ENCODE peak calls at places on chromosomes 1 and 21, in eight cellular contexts. K, I, J, D, X, T, S and N are unnamed samples.

GRCh38 chr1:44405041-44405803 is at the start of gene RNF220:
- DNase-seq in K (peak), I (peak), J (no peak), D (peak), X (peak), T (peak), S (peak), N (peak)

GRCh38 chr1:218588555-218589172 is 243.5 kb downstream of the TGFB2 start:
- DNase-seq in K (no peak), I (no peak), J (no peak), D (peak), X (peak), T (no peak), S (no peak), N (no peak)

GRCh38 chr1:197683895-197684553 is 91.3 kb downstream of the DENND1B start:
- DNase-seq in K (no peak), I (no peak), J (no peak), D (no peak), X (peak), T (no peak), S (no peak), N (no peak)

GRCh38 chr1:205800470-205800869 is 12.5 kb downstream of the SLC41A1 start:
- DNase-seq in K (no peak), I (peak), J (no peak), D (no peak), X (no peak), T (no peak), S (no peak), N (no peak)

GRCh38 chr1:65539272-65540131 is 119.0 kb downstream of the LEPR start:
- DNase-seq in K (no peak), I (no peak), J (no peak), D (no peak), X (no peak), T (no peak), S (no peak), N (no peak)

GRCh38 chr1:23403038-23403336 is 21.6 kb downstream of the TCEA3 start:
- DNase-seq in K (peak), I (no peak), J (no peak), D (peak), X (peak), T (no peak), S (peak), N (peak)

GRCh38 chr21:38725196-38726157 is 80.3 kb upstream of the ETS2 start:
- DNase-seq in K (no peak), I (no peak), J (no peak), D (no peak), X (no peak), T (no peak), S (no peak), N (no peak)

GRCh38 chr1:57782357-57782756 is 358.5 kb upstream of the DAB1 start:
- DNase-seq in K (no peak), I (no peak), J (no peak), D (no peak), X (no peak), T (no peak), S (no peak), N (no peak)

GRCh38 chr1:175508320-175509110 is 234.9 kb downstream of the TNR start:
- DNase-seq in K (no peak), I (no peak), J (no peak), D (peak), X (peak), T (no peak), S (no peak), N (no peak)

GRCh38 chr21:35021546-35021945 is 27.6 kb downstream of the RUNX1 start:
- DNase-seq in K (no peak), I (no peak), J (no peak), D (no peak), X (no peak), T (no peak), S (no peak), N (no peak)

GRCh38 chr1:116483481-116484309 is 87.1 kb downstream of the CD58 start:
- DNase-seq in K (no peak), I (peak), J (no peak), D (peak), X (no peak), T (no peak), S (peak), N (no peak)

GRCh38 chr1:199682081-199682480 is 345.4 kb upstream of the NR5A2 start:
- DNase-seq in K (no peak), I (no peak), J (no peak), D (no peak), X (no peak), T (no peak), S (no peak), N (peak)

GRCh38 chr1:73839922-73840321 is 358.1 kb downstream of the LRRIQ3 start:
- DNase-seq in K (no peak), I (no peak), J (no peak), D (peak), X (peak), T (no peak), S (peak), N (peak)

GRCh38 chr1:100799548-100799947 is 80.0 kb downstream of the VCAM1 start:
- DNase-seq in K (no peak), I (no peak), J (no peak), D (peak), X (peak), T (no peak), S (no peak), N (no peak)

GRCh38 chr21:44082648-44083436 is 24.4 kb upstream of the PWP2 start:
- DNase-seq in K (no peak), I (no peak), J (no peak), D (no peak), X (no peak), T (no peak), S (no peak), N (no peak)

GRCh38 chr1:228045871-228046270 is 36.6 kb upstream of the ARF1 start:
- DNase-seq in K (peak), I (no peak), J (no peak), D (no peak), X (no peak), T (peak), S (no peak), N (no peak)

GRCh38 chr1:100921110-100921706 is 25.3 kb downstream of the SLC30A7 start:
- DNase-seq in K (no peak), I (no peak), J (no peak), D (peak), X (peak), T (no peak), S (no peak), N (peak)

GRCh38 chr1:221105578-221105977 is 226.3 kb downstream of the HLX start:
- DNase-seq in K (no peak), I (no peak), J (no peak), D (no peak), X (no peak), T (no peak), S (no peak), N (no peak)

DNA sequence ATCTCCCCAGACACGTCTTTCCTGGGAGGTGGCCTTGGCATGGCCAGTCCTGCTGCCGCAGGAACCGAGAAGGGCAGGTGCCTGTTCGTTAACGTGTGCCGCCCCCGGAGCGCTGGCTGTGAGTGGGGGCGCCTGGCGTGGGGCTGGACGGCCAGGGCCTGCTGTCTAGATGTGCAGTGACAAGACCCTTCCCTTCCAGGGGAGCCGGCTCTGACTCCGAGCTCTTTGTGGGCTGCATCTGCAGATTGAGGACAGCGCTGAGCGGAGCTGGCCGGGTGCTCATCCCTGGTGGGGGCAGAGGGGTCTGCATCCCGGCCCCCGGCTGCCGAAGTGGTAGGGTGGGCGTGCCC is 13.0 kb downstream of the COL18A1 start:
- DNase-seq in K (no peak), I (peak), J (no peak), D (no peak), X (no peak), T (no peak), S (no peak), N (no peak)
- H3K27ac ChIP-seq in K (peak), I (peak), J (no peak), D (peak), X (no peak), T (no peak), S (peak), N (no peak)

GRCh38 chr1:40064797-40065492 is 24.4 kb downstream of the CAP1 start:
- DNase-seq in K (no peak), I (no peak), J (no peak), D (peak), X (no peak), T (no peak), S (no peak), N (no peak)
- H3K27ac ChIP-seq in K (no peak), I (no peak), J (peak), D (peak), X (no peak), T (no peak), S (peak), N (no peak)

DNA sequence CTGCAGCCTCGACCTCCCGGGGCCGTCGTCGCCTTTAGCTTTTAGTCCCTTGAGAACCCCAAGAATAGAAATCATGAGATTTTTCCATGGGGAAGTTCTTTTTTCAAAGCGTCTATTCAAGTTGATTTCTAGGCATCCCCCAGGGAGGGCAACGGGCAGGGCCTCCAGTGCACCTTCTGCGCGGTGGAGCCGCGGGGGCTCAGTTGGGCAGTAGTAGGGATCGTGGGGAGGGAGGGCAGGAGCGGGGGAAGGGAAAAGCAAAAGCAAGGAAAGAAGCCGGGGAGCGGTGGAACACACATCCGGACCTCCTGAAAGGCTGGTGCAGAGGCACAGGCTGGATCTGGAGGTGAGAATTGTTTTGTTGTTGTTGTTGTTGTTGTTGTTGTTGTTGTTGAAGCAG is 103.4 kb downstream of the PPIAL4G start:
- DNase-seq in K (no peak), I (no peak), J (no peak), D (no peak), X (no peak), T (no peak), S (no peak), N (no peak)
- H3K27ac ChIP-seq in K (no peak), I (no peak), J (no peak), D (no peak), X (no peak), T (no peak), S (no peak), N (no peak)

DNA sequence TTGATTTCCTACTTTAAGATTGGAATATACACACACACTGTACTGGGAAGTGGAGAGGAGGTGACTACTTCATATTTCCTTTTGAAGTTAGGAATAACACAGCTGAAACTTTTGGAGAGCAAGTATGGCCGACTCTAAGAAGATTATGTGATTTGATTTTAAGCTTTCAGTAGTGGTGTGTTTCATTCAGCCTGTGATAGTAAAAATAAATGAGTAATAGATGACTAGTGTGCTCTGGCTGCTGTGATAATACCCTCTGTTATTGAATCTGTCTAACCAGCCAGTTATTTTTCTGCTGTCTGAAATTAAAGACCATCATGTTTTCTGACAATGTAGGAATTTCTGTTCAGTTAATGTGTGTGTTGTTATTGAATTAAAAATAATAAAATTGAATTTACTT is 48.3 kb downstream of the CTTNBP2NL start:
- DNase-seq in K (no peak), I (no peak), J (no peak), D (no peak), X (peak), T (no peak), S (no peak), N (no peak)
- H3K27ac ChIP-seq in K (no peak), I (no peak), J (no peak), D (no peak), X (no peak), T (no peak), S (no peak), N (no peak)

GRCh38 chr1:226630592-226630991 is 82.0 kb downstream of the STUM start:
- DNase-seq in K (peak), I (no peak), J (no peak), D (no peak), X (no peak), T (no peak), S (no peak), N (no peak)
- H3K27ac ChIP-seq in K (no peak), I (no peak), J (no peak), D (no peak), X (no peak), T (no peak), S (no peak), N (no peak)